ENCODE peak calls at places on chromosome 11, in seven cellular contexts. C is kidney glomerular epithelial cell, B is IMR-90, P is NCI-H510A treated with DMSO at 0.1 percent for 48 hours, S is BE2C, O is AG10803, F is NCI-H2081 treated with DMSO at 0.1 percent for 48 hours. A is an unnamed sample.
A peak's percentile ranks its signal among the peaks of the same experiment; 100 is the strongest.

GRCh38 chr11:97860237-97860636 is 1160.5 kb upstream of the CNTN5 start:
- DNase-seq in C (no peak), B (no peak), P (no peak), S (no peak), O (no peak), F (no peak), A (peak; percentile 3)

GRCh38 chr11:106463796-106464201 is 386.3 kb downstream of the AASDHPPT start:
- DNase-seq in C (no peak), B (peak; percentile 65), P (no peak), S (no peak), O (no peak), F (no peak), A (no peak)

GRCh38 chr11:114034956-114035355 is 24.6 kb upstream of the ZBTB16 start:
- DNase-seq in C (no peak), B (no peak), P (no peak), S (no peak), O (no peak), F (no peak), A (no peak)

GRCh38 chr11:45100338-45100737 is 46.1 kb upstream of the PRDM11 start:
- DNase-seq in C (no peak), B (peak; percentile 46), P (no peak), S (peak; percentile 66), O (peak; percentile 44), F (peak; percentile 31), A (peak; percentile 14)

GRCh38 chr11:1202776-1203504 is 19.9 kb upstream of the MUC5B start:
- DNase-seq in C (peak; percentile 2), B (peak; percentile 12), P (peak; percentile 28), S (peak; percentile 63), O (peak; percentile 15), F (no peak), A (peak; percentile 45)

GRCh38 chr11:133230446-133230845 is 301.9 kb downstream of the OPCML start:
- DNase-seq in C (no peak), B (no peak), P (no peak), S (no peak), O (no peak), F (no peak), A (no peak)

GRCh38 chr11:110148775-110149744 is 55.9 kb downstream of the ZC3H12C start:
- DNase-seq in C (peak; percentile 23), B (peak; percentile 92), P (no peak), S (no peak), O (peak; percentile 34), F (no peak), A (peak; percentile 86)

GRCh38 chr11:65297026-65297667 is 17.5 kb upstream of the CDC42EP2 start:
- DNase-seq in C (no peak), B (no peak), P (no peak), S (no peak), O (no peak), F (no peak), A (no peak)

GRCh38 chr11:69387409-69387885 is 93.5 kb downstream of the MYEOV start:
- DNase-seq in C (no peak), B (no peak), P (no peak), S (no peak), O (no peak), F (no peak), A (peak; percentile 31)

GRCh38 chr11:64239662-64240466 is 1.0 kb upstream of the FKBP2 start:
- DNase-seq in C (no peak), B (no peak), P (peak; percentile 42), S (no peak), O (no peak), F (no peak), A (no peak)

GRCh38 chr11:59171508-59172322 is at the start of gene DTX4:
- DNase-seq in C (peak; percentile 88), B (peak; percentile 86), P (peak; percentile 89), S (peak; percentile 88), O (peak; percentile 84), F (no peak), A (peak; percentile 91)

GRCh38 chr11:10309163-10310093 is 4.6 kb downstream of the ADM start:
- DNase-seq in C (no peak), B (peak; percentile 92), P (no peak), S (no peak), O (peak; percentile 99), F (no peak), A (peak; percentile 79)

GRCh38 chr11:101458161-101458560 is 125.6 kb downstream of the TRPC6 start:
- DNase-seq in C (peak; percentile 30), B (peak; percentile 79), P (no peak), S (no peak), O (peak; percentile 46), F (no peak), A (peak; percentile 65)

GRCh38 chr11:18844753-18845367 is 53.3 kb upstream of the PTPN5 start:
- DNase-seq in C (peak; percentile 40), B (peak; percentile 33), P (peak; percentile 24), S (no peak), O (peak; percentile 42), F (no peak), A (peak; percentile 59)

GRCh38 chr11:64367931-64368672 is 9.1 kb downstream of the RPS6KA4 start:
- DNase-seq in C (no peak), B (no peak), P (no peak), S (no peak), O (no peak), F (no peak), A (no peak)

GRCh38 chr11:72483412-72484186 is 49.3 kb upstream of the CLPB start:
- DNase-seq in C (no peak), B (peak; percentile 50), P (peak; percentile 14), S (no peak), O (peak; percentile 43), F (no peak), A (peak; percentile 64)

GRCh38 chr11:28629235-28629634 is 521.0 kb downstream of the METTL15 start:
- DNase-seq in C (no peak), B (no peak), P (no peak), S (no peak), O (no peak), F (no peak), A (no peak)

GRCh38 chr11:101169944-101170343 is 40.3 kb upstream of the PGR start:
- DNase-seq in C (no peak), B (no peak), P (no peak), S (no peak), O (no peak), F (no peak), A (no peak)

GRCh38 chr11:17400048-17400775 is 11.8 kb upstream of the KCNJ11 start:
- DNase-seq in C (no peak), B (no peak), P (no peak), S (no peak), O (no peak), F (no peak), A (no peak)

GRCh38 chr11:35155677-35156076 is 16.7 kb downstream of the CD44 start:
- DNase-seq in C (no peak), B (no peak), P (no peak), S (no peak), O (no peak), F (no peak), A (no peak)

GRCh38 chr11:108872781-108873291 is 208.0 kb downstream of the DDX10 start:
- DNase-seq in C (no peak), B (peak; percentile 15), P (no peak), S (no peak), O (no peak), F (no peak), A (peak; percentile 75)

GRCh38 chr11:14267861-14268635 is 90.9 kb downstream of the RRAS2 start:
- DNase-seq in C (no peak), B (no peak), P (no peak), S (no peak), O (no peak), F (no peak), A (no peak)

GRCh38 chr11:102733232-102733875 is 8.6 kb upstream of the MMP8 start:
- DNase-seq in C (peak; percentile 10), B (peak; percentile 47), P (peak; percentile 66), S (peak; percentile 73), O (peak; percentile 49), F (peak; percentile 35), A (peak; percentile 73)

GRCh38 chr11:33016654-33017053 is 976 bp downstream of the DEPDC7 start:
- DNase-seq in C (no peak), B (no peak), P (no peak), S (no peak), O (no peak), F (no peak), A (peak; percentile 43)

GRCh38 chr11:89321401-89321800 is 143.7 kb downstream of the TYR start:
- DNase-seq in C (no peak), B (no peak), P (no peak), S (no peak), O (no peak), F (no peak), A (no peak)

GRCh38 chr11:79167510-79168188 is 273.2 kb downstream of the TENM4 start:
- DNase-seq in C (peak; percentile 23), B (peak; percentile 37), P (no peak), S (no peak), O (no peak), F (no peak), A (no peak)

GRCh38 chr11:79708319-79708928 is 267.6 kb upstream of the TENM4 start:
- DNase-seq in C (peak; percentile 62), B (peak; percentile 50), P (peak; percentile 59), S (peak; percentile 36), O (peak; percentile 26), F (peak; percentile 18), A (peak; percentile 31)

GRCh38 chr11:96254854-96255253 is 88.1 kb downstream of the MAML2 start:
- DNase-seq in C (no peak), B (no peak), P (no peak), S (no peak), O (no peak), F (no peak), A (no peak)

GRCh38 chr11:80651004-80651403 is 1210.2 kb upstream of the TENM4 start:
- DNase-seq in C (no peak), B (no peak), P (no peak), S (no peak), O (no peak), F (no peak), A (no peak)

GRCh38 chr11:60175860-60176275 is 7.0 kb downstream of the MS4A6A start:
- DNase-seq in C (no peak), B (no peak), P (no peak), S (no peak), O (no peak), F (no peak), A (no peak)

GRCh38 chr11:22340803-22341581 is 2.8 kb downstream of the SLC17A6 start:
- DNase-seq in C (no peak), B (no peak), P (no peak), S (no peak), O (no peak), F (no peak), A (no peak)

GRCh38 chr11:134074346-134074745 is 5.5 kb downstream of the JAM3 start:
- DNase-seq in C (no peak), B (no peak), P (no peak), S (no peak), O (no peak), F (no peak), A (no peak)

GRCh38 chr11:67379061-67380058 is 6.0 kb upstream of the CLCF1 start:
- DNase-seq in C (no peak), B (no peak), P (no peak), S (no peak), O (peak; percentile 59), F (no peak), A (peak; percentile 84)

GRCh38 chr11:126355926-126356897 is 726 bp downstream of the ST3GAL4 start:
- DNase-seq in C (no peak), B (no peak), P (no peak), S (no peak), O (peak; percentile 49), F (no peak), A (peak; percentile 60)

A was measured in ELR.